ENCODE peak calls at places on chromosomes 16 and 17, in nine cellular contexts. One of them, this sample, is unnamed.

GRCh38 chr17:2075336-2076056 is 20.6 kb downstream of the HIC1 start:
- DNase-seq in fibroblast of pulmonary artery: peak; percentile 66
- DNase-seq in retinal pigment epithelial cell: no peak
- DNase-seq in AG09319: no peak
- DNase-seq in cardiac fibroblast: no peak
- DNase-seq in lower leg skin: peak; percentile 88
- DNase-seq in psoas muscle: peak; percentile 59
- DNase-seq in H9: peak; percentile 73
- DNase-seq in thoracic aorta: no peak
- DNase-seq in this sample: peak; percentile 26

GRCh38 chr17:1882836-1883235 is 53.0 kb downstream of the RPA1 start:
- DNase-seq in fibroblast of pulmonary artery: peak; percentile 55
- DNase-seq in retinal pigment epithelial cell: no peak
- DNase-seq in AG09319: no peak
- DNase-seq in cardiac fibroblast: peak; percentile 59
- DNase-seq in lower leg skin: no peak
- DNase-seq in psoas muscle: no peak
- DNase-seq in H9: peak; percentile 57
- DNase-seq in thoracic aorta: no peak
- DNase-seq in this sample: peak; percentile 40

GRCh38 chr17:39196191-39196819 is 1.2 kb downstream of the CACNB1 start:
- DNase-seq in fibroblast of pulmonary artery: no peak
- DNase-seq in retinal pigment epithelial cell: no peak
- DNase-seq in AG09319: no peak
- DNase-seq in cardiac fibroblast: no peak
- DNase-seq in lower leg skin: no peak
- DNase-seq in psoas muscle: peak; percentile 70
- DNase-seq in H9: peak; percentile 39
- DNase-seq in thoracic aorta: no peak
- DNase-seq in this sample: no peak

GRCh38 chr16:70575376-70575775 is 51.8 kb downstream of the SF3B3 start:
- DNase-seq in fibroblast of pulmonary artery: no peak
- DNase-seq in retinal pigment epithelial cell: no peak
- DNase-seq in AG09319: no peak
- DNase-seq in cardiac fibroblast: no peak
- DNase-seq in lower leg skin: peak; percentile 50
- DNase-seq in psoas muscle: no peak
- DNase-seq in H9: no peak
- DNase-seq in thoracic aorta: no peak
- DNase-seq in this sample: no peak

GRCh38 chr16:87681990-87682570 is 79.8 kb downstream of the JPH3 start:
- DNase-seq in fibroblast of pulmonary artery: peak; percentile 72
- DNase-seq in retinal pigment epithelial cell: no peak
- DNase-seq in AG09319: peak; percentile 19
- DNase-seq in cardiac fibroblast: peak; percentile 74
- DNase-seq in lower leg skin: no peak
- DNase-seq in psoas muscle: no peak
- DNase-seq in H9: peak; percentile 74
- DNase-seq in thoracic aorta: no peak
- DNase-seq in this sample: peak; percentile 27

GRCh38 chr17:15942207-15942833 is 2.6 kb upstream of the ADORA2B start:
- DNase-seq in fibroblast of pulmonary artery: peak; percentile 57
- DNase-seq in retinal pigment epithelial cell: no peak
- DNase-seq in AG09319: no peak
- DNase-seq in cardiac fibroblast: peak; percentile 58
- DNase-seq in lower leg skin: no peak
- DNase-seq in psoas muscle: no peak
- DNase-seq in H9: no peak
- DNase-seq in thoracic aorta: no peak
- DNase-seq in this sample: peak; percentile 27

GRCh38 chr16:1055557-1055924 is 17.0 kb upstream of the SSTR5 start:
- DNase-seq in fibroblast of pulmonary artery: no peak
- DNase-seq in retinal pigment epithelial cell: no peak
- DNase-seq in AG09319: no peak
- DNase-seq in cardiac fibroblast: no peak
- DNase-seq in lower leg skin: no peak
- DNase-seq in psoas muscle: no peak
- DNase-seq in H9: no peak
- DNase-seq in thoracic aorta: no peak
- DNase-seq in this sample: no peak

GRCh38 chr16:19907161-19907992 is 22.7 kb upstream of the GPRC5B start:
- DNase-seq in fibroblast of pulmonary artery: peak; percentile 79
- DNase-seq in retinal pigment epithelial cell: no peak
- DNase-seq in AG09319: no peak
- DNase-seq in cardiac fibroblast: peak; percentile 73
- DNase-seq in lower leg skin: peak; percentile 90
- DNase-seq in psoas muscle: peak; percentile 49
- DNase-seq in H9: peak; percentile 89
- DNase-seq in thoracic aorta: no peak
- DNase-seq in this sample: peak; percentile 73

GRCh38 chr17:43791589-43791988 is 11.4 kb downstream of the CFAP97D1 start:
- DNase-seq in fibroblast of pulmonary artery: peak; percentile 58
- DNase-seq in retinal pigment epithelial cell: peak; percentile 34
- DNase-seq in AG09319: no peak
- DNase-seq in cardiac fibroblast: peak; percentile 56
- DNase-seq in lower leg skin: no peak
- DNase-seq in psoas muscle: no peak
- DNase-seq in H9: peak; percentile 52
- DNase-seq in thoracic aorta: no peak
- DNase-seq in this sample: peak; percentile 77

GRCh38 chr17:1792495-1793446 is 30.9 kb downstream of the SERPINF1 start:
- DNase-seq in fibroblast of pulmonary artery: no peak
- DNase-seq in retinal pigment epithelial cell: no peak
- DNase-seq in AG09319: no peak
- DNase-seq in cardiac fibroblast: no peak
- DNase-seq in lower leg skin: no peak
- DNase-seq in psoas muscle: no peak
- DNase-seq in H9: no peak
- DNase-seq in thoracic aorta: no peak
- DNase-seq in this sample: no peak

GRCh38 chr17:18850679-18851078 is 7.3 kb upstream of the PRPSAP2 start:
- DNase-seq in fibroblast of pulmonary artery: no peak
- DNase-seq in retinal pigment epithelial cell: no peak
- DNase-seq in AG09319: no peak
- DNase-seq in cardiac fibroblast: no peak
- DNase-seq in lower leg skin: no peak
- DNase-seq in psoas muscle: no peak
- DNase-seq in H9: no peak
- DNase-seq in thoracic aorta: no peak
- DNase-seq in this sample: no peak

DNA sequence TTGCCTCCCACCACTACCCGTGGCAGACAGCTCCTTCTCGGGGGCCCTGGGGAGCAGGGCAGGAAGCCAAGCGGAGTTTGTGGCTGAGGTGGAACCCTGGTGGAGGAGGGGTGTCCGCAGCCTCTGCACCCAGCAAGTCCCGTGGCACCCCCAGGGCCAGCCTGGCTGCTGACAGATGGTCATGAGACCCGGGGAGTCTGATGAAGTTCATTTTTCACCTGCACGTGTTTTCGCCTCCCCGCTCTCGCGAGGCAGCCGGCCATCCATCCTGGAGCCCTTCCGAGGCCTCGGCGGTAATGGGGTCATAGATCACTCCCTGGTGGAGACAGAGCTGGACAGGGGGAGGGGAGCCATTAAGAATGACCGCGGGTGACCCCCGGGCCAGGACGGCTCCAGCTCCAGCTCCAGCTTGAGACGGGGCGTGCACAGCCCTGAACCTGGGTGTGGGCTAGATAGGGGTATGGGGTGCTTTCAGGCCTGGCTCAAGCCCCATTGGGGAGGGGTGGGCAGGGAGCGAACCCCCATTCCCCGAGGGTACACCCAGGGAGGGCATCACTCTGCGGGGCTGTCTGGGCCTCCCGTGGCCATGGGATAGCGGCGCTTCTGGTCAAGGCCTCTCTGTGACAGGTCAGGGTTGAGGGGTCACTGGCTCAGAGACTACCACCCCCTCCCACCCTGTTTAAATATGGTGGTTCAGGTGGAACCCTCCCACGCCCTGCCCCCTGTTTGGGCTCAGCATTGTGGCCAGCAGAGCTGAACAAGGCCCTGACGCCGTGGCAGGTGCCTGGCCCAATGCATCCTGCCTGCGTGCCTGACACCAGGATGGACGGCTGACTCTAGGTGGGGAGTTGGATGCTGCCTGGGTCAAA is 227.4 kb upstream of the GSE1 start:
- DNase-seq in fibroblast of pulmonary artery: no peak
- DNase-seq in retinal pigment epithelial cell: no peak
- DNase-seq in AG09319: no peak
- DNase-seq in cardiac fibroblast: no peak
- DNase-seq in lower leg skin: no peak
- DNase-seq in psoas muscle: no peak
- DNase-seq in H9: no peak
- DNase-seq in thoracic aorta: no peak
- DNase-seq in this sample: no peak
- TF ChIP-seq CTCF in fibroblast of pulmonary artery: no peak
- TF ChIP-seq CTCF in retinal pigment epithelial cell: peak; percentile 19
- TF ChIP-seq CTCF in AG09319: no peak
- TF ChIP-seq CTCF in cardiac fibroblast: no peak
- TF ChIP-seq CTCF in lower leg skin: no peak
- TF ChIP-seq CTCF in psoas muscle: no peak
- TF ChIP-seq CTCF in H9: no peak
- TF ChIP-seq CTCF in thoracic aorta: no peak
- TF ChIP-seq CTCF in this sample: no peak

GRCh38 chr16:72995151-72995881 is 52.6 kb downstream of the ZFHX3 start:
- DNase-seq in fibroblast of pulmonary artery: no peak
- DNase-seq in retinal pigment epithelial cell: no peak
- DNase-seq in AG09319: no peak
- DNase-seq in cardiac fibroblast: no peak
- DNase-seq in lower leg skin: peak; percentile 75
- DNase-seq in psoas muscle: no peak
- DNase-seq in H9: peak; percentile 68
- DNase-seq in thoracic aorta: no peak
- DNase-seq in this sample: no peak
- TF ChIP-seq CTCF in fibroblast of pulmonary artery: peak; percentile 46
- TF ChIP-seq CTCF in retinal pigment epithelial cell: peak; percentile 66
- TF ChIP-seq CTCF in AG09319: peak; percentile 22
- TF ChIP-seq CTCF in cardiac fibroblast: peak; percentile 60
- TF ChIP-seq CTCF in lower leg skin: no peak
- TF ChIP-seq CTCF in psoas muscle: peak; percentile 30
- TF ChIP-seq CTCF in H9: peak; percentile 77
- TF ChIP-seq CTCF in thoracic aorta: peak; percentile 47
- TF ChIP-seq CTCF in this sample: peak; percentile 26

DNA sequence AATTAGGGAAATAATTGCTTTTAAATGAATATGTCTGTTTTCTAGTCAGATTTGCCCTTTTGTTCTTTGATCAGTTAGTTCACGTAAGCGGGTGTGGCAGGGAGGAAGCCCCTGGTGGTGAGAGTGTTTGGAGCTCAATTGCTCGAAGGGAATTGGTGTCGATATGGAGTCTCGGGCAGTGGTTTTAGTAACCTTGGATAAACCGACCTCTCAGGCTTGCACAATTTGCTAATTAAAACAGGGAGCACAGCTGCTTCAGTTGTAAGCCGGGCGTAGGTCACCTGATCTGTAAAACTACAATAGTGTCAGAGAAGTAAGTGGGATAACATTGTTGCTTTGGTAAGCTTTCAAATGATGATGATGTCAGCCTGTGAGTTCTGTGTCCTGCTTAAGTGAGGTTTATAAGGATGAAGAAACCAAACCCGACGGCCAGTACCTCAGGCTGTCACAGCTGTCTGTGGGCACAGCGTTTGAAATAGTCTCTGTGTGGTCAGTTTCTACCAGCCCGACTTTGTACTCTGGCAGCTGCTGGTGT is 2.9 kb downstream of the ZNF750 start:
- DNase-seq in fibroblast of pulmonary artery: no peak
- DNase-seq in retinal pigment epithelial cell: peak; percentile 25
- DNase-seq in AG09319: no peak
- DNase-seq in cardiac fibroblast: no peak
- DNase-seq in lower leg skin: no peak
- DNase-seq in psoas muscle: no peak
- DNase-seq in H9: no peak
- DNase-seq in thoracic aorta: no peak
- DNase-seq in this sample: no peak
- TF ChIP-seq CTCF in fibroblast of pulmonary artery: no peak
- TF ChIP-seq CTCF in retinal pigment epithelial cell: peak; percentile 38
- TF ChIP-seq CTCF in AG09319: peak; percentile 13
- TF ChIP-seq CTCF in cardiac fibroblast: no peak
- TF ChIP-seq CTCF in lower leg skin: no peak
- TF ChIP-seq CTCF in psoas muscle: peak; percentile 8
- TF ChIP-seq CTCF in H9: peak; percentile 49
- TF ChIP-seq CTCF in thoracic aorta: no peak
- TF ChIP-seq CTCF in this sample: no peak

GRCh38 chr17:44997733-44998520 is 29.8 kb upstream of the C1QL1 start:
- DNase-seq in fibroblast of pulmonary artery: peak; percentile 35
- DNase-seq in retinal pigment epithelial cell: no peak
- DNase-seq in AG09319: no peak
- DNase-seq in cardiac fibroblast: no peak
- DNase-seq in lower leg skin: no peak
- DNase-seq in psoas muscle: no peak
- DNase-seq in H9: no peak
- DNase-seq in thoracic aorta: no peak
- DNase-seq in this sample: no peak
- TF ChIP-seq CTCF in fibroblast of pulmonary artery: no peak
- TF ChIP-seq CTCF in retinal pigment epithelial cell: peak; percentile 14
- TF ChIP-seq CTCF in AG09319: no peak
- TF ChIP-seq CTCF in cardiac fibroblast: no peak
- TF ChIP-seq CTCF in lower leg skin: no peak
- TF ChIP-seq CTCF in psoas muscle: no peak
- TF ChIP-seq CTCF in H9: no peak
- TF ChIP-seq CTCF in thoracic aorta: no peak
- TF ChIP-seq CTCF in this sample: no peak

DNA sequence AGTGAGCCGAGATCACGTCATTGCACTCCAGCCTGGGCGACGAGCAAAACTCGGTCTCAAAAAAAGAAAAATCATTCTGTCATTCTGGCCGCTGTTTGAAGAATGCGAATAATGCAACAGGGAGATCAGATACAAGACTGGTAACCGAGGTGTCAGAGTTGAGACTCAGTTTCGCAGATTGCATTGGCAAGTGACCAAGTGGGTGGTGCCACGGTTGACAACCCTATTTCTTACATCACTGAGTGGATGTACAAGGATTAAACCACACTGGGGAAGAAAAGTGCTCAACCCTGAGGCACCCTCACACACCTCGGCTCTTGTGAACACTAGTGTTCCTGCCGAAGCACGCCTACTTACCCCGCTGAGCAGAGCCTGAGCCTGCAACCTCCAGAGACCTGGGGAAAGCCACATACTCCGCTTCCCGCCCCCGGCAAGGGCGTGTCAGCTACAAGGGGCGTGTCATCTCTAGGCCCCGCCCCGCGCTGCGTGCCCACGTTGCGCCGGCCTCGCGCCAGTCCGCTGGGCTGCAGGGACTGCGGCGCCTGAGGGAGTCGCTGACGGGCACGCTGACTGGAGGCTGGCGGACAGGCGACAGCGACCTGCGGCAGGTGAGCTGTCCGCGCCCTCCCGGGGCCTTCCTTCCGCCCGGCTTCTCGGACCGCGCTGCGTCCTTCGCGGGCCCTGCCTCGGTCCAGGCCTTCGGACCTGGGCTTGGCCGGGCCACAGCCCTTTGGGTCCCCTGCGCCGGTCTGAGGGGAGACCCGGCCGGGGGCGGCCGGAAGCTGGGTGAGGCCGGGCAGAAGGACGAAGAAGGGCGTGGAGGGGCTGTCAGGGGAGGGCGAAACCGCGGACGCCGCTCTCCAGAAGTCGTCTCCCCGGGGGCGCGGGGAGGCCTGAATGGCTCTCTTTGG is at the start of gene HMOX2:
- DNase-seq in fibroblast of pulmonary artery: peak; percentile 91
- DNase-seq in retinal pigment epithelial cell: peak; percentile 71
- DNase-seq in AG09319: peak; percentile 77
- DNase-seq in cardiac fibroblast: peak; percentile 91
- DNase-seq in lower leg skin: peak; percentile 98
- DNase-seq in psoas muscle: peak; percentile 92
- DNase-seq in H9: peak; percentile 97
- DNase-seq in thoracic aorta: peak; percentile 53
- DNase-seq in this sample: peak; percentile 92
- TF ChIP-seq CTCF in fibroblast of pulmonary artery: peak; percentile 13
- TF ChIP-seq CTCF in retinal pigment epithelial cell: peak; percentile 38
- TF ChIP-seq CTCF in AG09319: peak; percentile 30
- TF ChIP-seq CTCF in cardiac fibroblast: no peak
- TF ChIP-seq CTCF in lower leg skin: no peak
- TF ChIP-seq CTCF in psoas muscle: peak; percentile 38
- TF ChIP-seq CTCF in H9: peak; percentile 52
- TF ChIP-seq CTCF in thoracic aorta: peak; percentile 42
- TF ChIP-seq CTCF in this sample: peak; percentile 41